ENCODE peak calls at places on chromosomes 7 and 10, in six cellular contexts. J, U, E, O, T and C are unnamed samples.

GRCh38 chr10:29865700-29866355 is 193.6 kb downstream of the JCAD start:
- DNase-seq in J (peak), U (no peak), E (no peak), O (no peak), T (no peak), C (no peak)

GRCh38 chr7:11212816-11213215 is 239.1 kb downstream of the PHF14 start:
- DNase-seq in J (no peak), U (no peak), E (no peak), O (no peak), T (no peak), C (no peak)

GRCh38 chr7:69782917-69783684 is 184.8 kb downstream of the AUTS2 start:
- DNase-seq in J (no peak), U (peak), E (no peak), O (no peak), T (no peak), C (no peak)

GRCh38 chr10:114604357-114605129 is 53.5 kb downstream of the ABLIM1 start:
- DNase-seq in J (no peak), U (no peak), E (no peak), O (no peak), T (no peak), C (no peak)

GRCh38 chr7:2633538-2634264 is 1.9 kb downstream of the TTYH3 start:
- DNase-seq in J (no peak), U (no peak), E (no peak), O (no peak), T (no peak), C (no peak)

GRCh38 chr7:129118976-129119375 is 25.5 kb upstream of the TSPAN33 start:
- DNase-seq in J (no peak), U (no peak), E (no peak), O (no peak), T (no peak), C (no peak)

GRCh38 chr10:63273575-63273974 is 140.4 kb downstream of the NRBF2 start:
- DNase-seq in J (no peak), U (no peak), E (no peak), O (no peak), T (no peak), C (no peak)

GRCh38 chr10:28560617-28561016 is 27.7 kb downstream of the WAC start:
- DNase-seq in J (no peak), U (no peak), E (no peak), O (no peak), T (no peak), C (no peak)

GRCh38 chr10:71713135-71714040 is 6.2 kb downstream of the C10orf105 start:
- DNase-seq in J (no peak), U (peak), E (no peak), O (no peak), T (no peak), C (no peak)

GRCh38 chr10:3764626-3765375 is 20.2 kb downstream of the KLF6 start:
- DNase-seq in J (no peak), U (no peak), E (no peak), O (no peak), T (no peak), C (no peak)

GRCh38 chr10:84296071-84296981 is 32.1 kb upstream of the CCSER2 start:
- DNase-seq in J (no peak), U (no peak), E (no peak), O (no peak), T (no peak), C (no peak)

GRCh38 chr10:78712147-78712546 is 356.6 kb upstream of the ZMIZ1 start:
- DNase-seq in J (peak), U (peak), E (no peak), O (no peak), T (no peak), C (no peak)

GRCh38 chr10:92737484-92737883 is 47.7 kb downstream of the HHEX start:
- DNase-seq in J (no peak), U (no peak), E (no peak), O (no peak), T (no peak), C (no peak)

GRCh38 chr7:27184342-27185012 is 555 bp downstream of the HOXA11 start:
- DNase-seq in J (peak), U (no peak), E (no peak), O (no peak), T (peak), C (peak)

GRCh38 chr10:35268791-35269257 is 67.5 kb upstream of the CCNY start:
- DNase-seq in J (no peak), U (no peak), E (no peak), O (no peak), T (no peak), C (no peak)

GRCh38 chr7:132197772-132198171 is 378.5 kb downstream of the PLXNA4 start:
- DNase-seq in J (no peak), U (no peak), E (no peak), O (no peak), T (no peak), C (no peak)

GRCh38 chr7:16669581-16669980 is 23.6 kb downstream of the BZW2 start:
- DNase-seq in J (no peak), U (no peak), E (no peak), O (no peak), T (no peak), C (no peak)

GRCh38 chr10:103431902-103432301 is 20.3 kb downstream of the CALHM2 start:
- DNase-seq in J (no peak), U (no peak), E (no peak), O (no peak), T (no peak), C (no peak)

GRCh38 chr10:103616705-103617361 is 123.3 kb downstream of the NEURL1 start:
- DNase-seq in J (no peak), U (peak), E (no peak), O (no peak), T (no peak), C (no peak)

GRCh38 chr10:127278001-127278400 is 81.6 kb upstream of the INSYN2A start:
- DNase-seq in J (no peak), U (no peak), E (no peak), O (no peak), T (no peak), C (no peak)

GRCh38 chr10:18681971-18682403 is 22.8 kb downstream of the ARL5B start:
- DNase-seq in J (no peak), U (no peak), E (no peak), O (no peak), T (no peak), C (no peak)

DNA sequence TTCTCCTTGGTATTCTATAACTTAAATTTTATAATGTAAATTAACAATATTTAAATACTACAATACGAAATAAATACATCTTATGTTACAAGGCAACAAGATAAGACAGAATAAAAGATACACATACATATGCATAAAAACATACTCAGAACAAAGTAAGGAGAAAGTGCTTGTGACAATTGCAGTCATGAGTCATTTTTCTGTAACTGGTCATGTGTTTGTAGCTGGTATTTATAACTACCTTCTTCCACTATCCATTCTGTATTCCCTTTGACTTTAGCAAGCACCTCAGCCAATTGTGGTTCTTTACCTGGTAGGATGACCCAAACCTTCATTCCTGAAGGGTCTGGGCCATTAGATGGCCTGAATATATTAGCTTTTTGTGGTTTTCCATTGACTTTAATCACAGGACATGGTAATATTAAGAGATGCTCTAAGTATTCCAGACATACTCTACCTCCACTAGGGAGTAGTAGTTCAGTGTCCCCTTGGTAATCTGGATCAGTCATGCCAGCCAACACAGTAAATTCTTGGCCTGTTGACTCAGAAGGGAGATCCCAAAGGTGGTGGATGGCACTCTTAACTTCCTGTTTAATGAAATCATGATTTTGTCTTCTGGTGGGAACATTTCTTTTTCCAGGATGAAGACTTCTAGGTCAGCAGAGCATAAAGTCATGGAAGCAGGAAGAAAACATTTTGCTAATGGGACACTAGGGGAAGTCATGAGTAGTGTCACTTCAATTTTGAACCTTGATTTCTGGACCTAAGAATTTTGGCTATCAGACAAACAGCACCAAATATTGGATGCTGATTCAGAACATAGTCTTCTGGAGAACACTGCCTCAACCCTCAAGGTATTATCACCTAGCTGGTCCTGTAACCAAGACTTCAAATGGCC is 733.7 kb upstream of the IGFBP3 start:
- DNase-seq in J (no peak), U (no peak), E (no peak), O (no peak), T (no peak), C (no peak)
- TF ChIP-seq CTCF in J (no peak), U (no peak), E (no peak), O (no peak), T (peak), C (no peak)

DNA sequence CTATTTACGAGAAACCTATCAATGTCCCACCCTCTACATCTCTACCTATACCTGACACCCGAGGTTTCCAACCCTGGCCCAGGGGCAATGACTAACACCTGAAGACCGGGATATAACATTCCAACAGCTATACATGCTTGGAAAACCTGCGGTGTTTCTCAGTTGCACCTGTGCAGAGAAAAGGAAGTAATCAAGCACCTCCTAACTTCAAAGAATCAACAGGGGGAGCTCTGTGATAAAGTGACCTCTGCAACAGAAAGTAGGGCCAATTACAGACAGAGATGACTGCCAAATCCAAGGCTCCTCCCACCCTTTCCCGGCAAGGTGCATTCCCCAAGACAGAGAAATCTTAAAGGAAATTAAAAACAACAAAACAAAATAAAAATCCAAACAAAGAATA is 41.3 kb downstream of the CCDC6 start:
- DNase-seq in J (peak), U (no peak), E (no peak), O (no peak), T (no peak), C (no peak)
- TF ChIP-seq CTCF in J (peak), U (peak), E (no peak), O (peak), T (no peak), C (no peak)

GRCh38 chr7:64794171-64794844 is at the start of gene ZNF138:
- DNase-seq in J (peak), U (peak), E (peak), O (peak), T (peak), C (peak)
- TF ChIP-seq CTCF in J (no peak), U (no peak), E (peak), O (no peak), T (no peak), C (peak)

GRCh38 chr7:44375236-44375699 is 49.9 kb upstream of the CAMK2B start:
- DNase-seq in J (peak), U (peak), E (no peak), O (peak), T (no peak), C (peak)
- TF ChIP-seq CTCF in J (no peak), U (peak), E (peak), O (peak), T (no peak), C (peak)